ENCODE peak calls at places on chromosomes 6 and 20, in nine cellular contexts. One of them, this sample, is unnamed.

GRCh38 chr6:28810655-28811053 is 113.1 kb downstream of the TRIM27 start:
- DNase-seq in fibroblast of lung: no peak
- DNase-seq in astrocyte: no peak
- DNase-seq in mammary epithelial cell: no peak
- DNase-seq in GM23248: no peak
- DNase-seq in MM.1S: no peak
- DNase-seq in hepatocyte: no peak
- DNase-seq in HCT116: no peak
- DNase-seq in DND-41: no peak
- DNase-seq in this sample: peak

GRCh38 chr6:27472182-27472616 is 706 bp downstream of the ZNF184 start:
- DNase-seq in hepatocyte: peak
- DNase-seq in MM.1S: peak
- DNase-seq in mammary epithelial cell: peak
- DNase-seq in astrocyte: peak
- DNase-seq in fibroblast of lung: peak
- DNase-seq in GM23248: peak
- DNase-seq in HCT116: peak
- DNase-seq in DND-41: peak
- DNase-seq in this sample: peak

GRCh38 chr6:137782166-137783039 is 84.7 kb upstream of the TNFAIP3 start:
- DNase-seq in MM.1S: no peak
- DNase-seq in HCT116: no peak
- DNase-seq in fibroblast of lung: no peak
- DNase-seq in DND-41: no peak
- DNase-seq in astrocyte: no peak
- DNase-seq in mammary epithelial cell: no peak
- DNase-seq in hepatocyte: no peak
- DNase-seq in GM23248: no peak
- DNase-seq in this sample: no peak

GRCh38 chr20:23078351-23078993 is 7.7 kb downstream of the CD93 start:
- DNase-seq in hepatocyte: no peak
- DNase-seq in HCT116: no peak
- DNase-seq in GM23248: peak
- DNase-seq in DND-41: no peak
- DNase-seq in MM.1S: no peak
- DNase-seq in fibroblast of lung: peak
- DNase-seq in mammary epithelial cell: no peak
- DNase-seq in astrocyte: peak
- DNase-seq in this sample: peak

GRCh38 chr6:33782561-33782960 is 6.4 kb downstream of the LEMD2 start:
- DNase-seq in DND-41: no peak
- DNase-seq in astrocyte: no peak
- DNase-seq in mammary epithelial cell: no peak
- DNase-seq in MM.1S: no peak
- DNase-seq in hepatocyte: no peak
- DNase-seq in fibroblast of lung: no peak
- DNase-seq in GM23248: no peak
- DNase-seq in HCT116: no peak
- DNase-seq in this sample: no peak

GRCh38 chr6:55490871-55491270 is 88.1 kb downstream of the HMGCLL1 start:
- DNase-seq in DND-41: no peak
- DNase-seq in mammary epithelial cell: no peak
- DNase-seq in fibroblast of lung: no peak
- DNase-seq in GM23248: no peak
- DNase-seq in MM.1S: no peak
- DNase-seq in hepatocyte: no peak
- DNase-seq in HCT116: no peak
- DNase-seq in astrocyte: no peak
- DNase-seq in this sample: no peak

GRCh38 chr6:104537185-104537584 is 322.5 kb downstream of the HACE1 start:
- DNase-seq in MM.1S: no peak
- DNase-seq in hepatocyte: no peak
- DNase-seq in HCT116: no peak
- DNase-seq in fibroblast of lung: peak
- DNase-seq in astrocyte: peak
- DNase-seq in DND-41: no peak
- DNase-seq in mammary epithelial cell: peak
- DNase-seq in GM23248: peak
- DNase-seq in this sample: no peak

GRCh38 chr6:87918461-87918941 is 129.1 kb upstream of the SPACA1 start:
- DNase-seq in astrocyte: peak
- DNase-seq in GM23248: peak
- DNase-seq in fibroblast of lung: peak
- DNase-seq in hepatocyte: no peak
- DNase-seq in mammary epithelial cell: no peak
- DNase-seq in MM.1S: peak
- DNase-seq in HCT116: no peak
- DNase-seq in DND-41: no peak
- DNase-seq in this sample: no peak

GRCh38 chr6:155472886-155473285 is 17.2 kb upstream of the NOX3 start:
- DNase-seq in GM23248: peak
- DNase-seq in HCT116: no peak
- DNase-seq in astrocyte: peak
- DNase-seq in hepatocyte: no peak
- DNase-seq in mammary epithelial cell: no peak
- DNase-seq in fibroblast of lung: peak
- DNase-seq in MM.1S: no peak
- DNase-seq in DND-41: no peak
- DNase-seq in this sample: no peak

GRCh38 chr6:129759851-129760595 is 50.0 kb upstream of the ARHGAP18 start:
- DNase-seq in MM.1S: no peak
- DNase-seq in mammary epithelial cell: no peak
- DNase-seq in DND-41: no peak
- DNase-seq in fibroblast of lung: no peak
- DNase-seq in hepatocyte: no peak
- DNase-seq in GM23248: peak
- DNase-seq in astrocyte: no peak
- DNase-seq in HCT116: no peak
- DNase-seq in this sample: no peak

GRCh38 chr6:144675231-144675861 is 390.2 kb downstream of the UTRN start:
- DNase-seq in DND-41: peak
- DNase-seq in GM23248: no peak
- DNase-seq in fibroblast of lung: peak
- DNase-seq in MM.1S: peak
- DNase-seq in mammary epithelial cell: peak
- DNase-seq in hepatocyte: peak
- DNase-seq in astrocyte: peak
- DNase-seq in HCT116: no peak
- DNase-seq in this sample: no peak

GRCh38 chr20:48682529-48683385 is 145.0 kb downstream of the PREX1 start:
- DNase-seq in hepatocyte: peak
- DNase-seq in mammary epithelial cell: peak
- DNase-seq in MM.1S: peak
- DNase-seq in astrocyte: peak
- DNase-seq in GM23248: peak
- DNase-seq in DND-41: no peak
- DNase-seq in fibroblast of lung: peak
- DNase-seq in HCT116: no peak
- DNase-seq in this sample: peak

GRCh38 chr6:6586671-6587526 is 1.6 kb upstream of the LY86 start:
- DNase-seq in HCT116: no peak
- DNase-seq in mammary epithelial cell: no peak
- DNase-seq in hepatocyte: no peak
- DNase-seq in GM23248: no peak
- DNase-seq in MM.1S: no peak
- DNase-seq in astrocyte: no peak
- DNase-seq in fibroblast of lung: no peak
- DNase-seq in DND-41: peak
- DNase-seq in this sample: no peak

GRCh38 chr6:165686966-165687365 is 23.9 kb upstream of the PDE10A start:
- DNase-seq in DND-41: no peak
- DNase-seq in GM23248: no peak
- DNase-seq in fibroblast of lung: no peak
- DNase-seq in HCT116: no peak
- DNase-seq in mammary epithelial cell: no peak
- DNase-seq in MM.1S: no peak
- DNase-seq in hepatocyte: no peak
- DNase-seq in astrocyte: no peak
- DNase-seq in this sample: no peak

GRCh38 chr6:52929321-52930164 is 20.0 kb upstream of the GSTA3 start:
- DNase-seq in fibroblast of lung: peak
- DNase-seq in MM.1S: peak
- DNase-seq in astrocyte: peak
- DNase-seq in mammary epithelial cell: peak
- DNase-seq in GM23248: peak
- DNase-seq in HCT116: peak
- DNase-seq in hepatocyte: peak
- DNase-seq in DND-41: no peak
- DNase-seq in this sample: no peak

GRCh38 chr6:134446228-134446848 is 128.4 kb upstream of the SGK1 start:
- DNase-seq in fibroblast of lung: peak
- DNase-seq in MM.1S: no peak
- DNase-seq in GM23248: peak
- DNase-seq in HCT116: no peak
- DNase-seq in astrocyte: peak
- DNase-seq in hepatocyte: no peak
- DNase-seq in DND-41: no peak
- DNase-seq in mammary epithelial cell: no peak
- DNase-seq in this sample: no peak

GRCh38 chr20:49790077-49790798 is 22.4 kb upstream of the SLC9A8 start:
- DNase-seq in DND-41: no peak
- DNase-seq in HCT116: no peak
- DNase-seq in astrocyte: no peak
- DNase-seq in mammary epithelial cell: no peak
- DNase-seq in GM23248: peak
- DNase-seq in MM.1S: no peak
- DNase-seq in fibroblast of lung: no peak
- DNase-seq in hepatocyte: peak
- DNase-seq in this sample: no peak

GRCh38 chr20:57596998-57597939 is 23.0 kb downstream of the ZBP1 start:
- DNase-seq in HCT116: peak
- DNase-seq in astrocyte: no peak
- DNase-seq in DND-41: peak
- DNase-seq in MM.1S: peak
- DNase-seq in hepatocyte: peak
- DNase-seq in mammary epithelial cell: peak
- DNase-seq in fibroblast of lung: peak
- DNase-seq in GM23248: peak
- DNase-seq in this sample: peak

GRCh38 chr20:12729326-12729725 is 279.4 kb upstream of the SPTLC3 start:
- DNase-seq in MM.1S: no peak
- DNase-seq in astrocyte: no peak
- DNase-seq in fibroblast of lung: no peak
- DNase-seq in DND-41: no peak
- DNase-seq in HCT116: no peak
- DNase-seq in hepatocyte: no peak
- DNase-seq in GM23248: no peak
- DNase-seq in mammary epithelial cell: peak
- DNase-seq in this sample: no peak

GRCh38 chr6:104936766-104937535 is 20.0 kb upstream of the LIN28B start:
- DNase-seq in HCT116: no peak
- DNase-seq in hepatocyte: no peak
- DNase-seq in MM.1S: no peak
- DNase-seq in mammary epithelial cell: no peak
- DNase-seq in DND-41: no peak
- DNase-seq in astrocyte: no peak
- DNase-seq in GM23248: no peak
- DNase-seq in fibroblast of lung: no peak
- DNase-seq in this sample: no peak

GRCh38 chr6:100455230-100456124 is 9.2 kb downstream of the SIM1 start:
- DNase-seq in fibroblast of lung: no peak
- DNase-seq in hepatocyte: peak
- DNase-seq in astrocyte: no peak
- DNase-seq in mammary epithelial cell: no peak
- DNase-seq in HCT116: no peak
- DNase-seq in MM.1S: no peak
- DNase-seq in DND-41: no peak
- DNase-seq in GM23248: no peak
- DNase-seq in this sample: peak
- TF ChIP-seq EZH2 in fibroblast of lung: peak
- TF ChIP-seq EZH2 in hepatocyte: peak
- TF ChIP-seq EZH2 in astrocyte: peak
- TF ChIP-seq EZH2 in mammary epithelial cell: peak
- TF ChIP-seq EZH2 in HCT116: no peak
- TF ChIP-seq EZH2 in MM.1S: no peak
- TF ChIP-seq EZH2 in DND-41: no peak
- TF ChIP-seq EZH2 in GM23248: no peak
- TF ChIP-seq EZH2 in this sample: peak

GRCh38 chr6:11705069-11705468 is 73.5 kb downstream of the ADTRP start:
- DNase-seq in DND-41: no peak
- DNase-seq in hepatocyte: no peak
- DNase-seq in MM.1S: no peak
- DNase-seq in fibroblast of lung: no peak
- DNase-seq in GM23248: no peak
- DNase-seq in HCT116: no peak
- DNase-seq in astrocyte: no peak
- DNase-seq in mammary epithelial cell: no peak
- DNase-seq in this sample: no peak
- H2AFZ ChIP-seq in DND-41: no peak
- H2AFZ ChIP-seq in hepatocyte: no peak
- H2AFZ ChIP-seq in MM.1S: no peak
- H2AFZ ChIP-seq in fibroblast of lung: no peak
- H2AFZ ChIP-seq in GM23248: no peak
- H2AFZ ChIP-seq in HCT116: no peak
- H2AFZ ChIP-seq in astrocyte: no peak
- H2AFZ ChIP-seq in mammary epithelial cell: no peak
- H2AFZ ChIP-seq in this sample: no peak

GRCh38 chr20:46315311-46315710 is 7.0 kb upstream of the CDH22 start:
- DNase-seq in HCT116: no peak
- DNase-seq in DND-41: no peak
- DNase-seq in GM23248: no peak
- DNase-seq in MM.1S: no peak
- DNase-seq in fibroblast of lung: no peak
- DNase-seq in astrocyte: no peak
- DNase-seq in hepatocyte: no peak
- DNase-seq in mammary epithelial cell: no peak
- DNase-seq in this sample: no peak
- TF ChIP-seq EZH2 in HCT116: no peak
- TF ChIP-seq EZH2 in DND-41: no peak
- TF ChIP-seq EZH2 in GM23248: no peak
- TF ChIP-seq EZH2 in MM.1S: no peak
- TF ChIP-seq EZH2 in fibroblast of lung: no peak
- TF ChIP-seq EZH2 in astrocyte: no peak
- TF ChIP-seq EZH2 in hepatocyte: no peak
- TF ChIP-seq EZH2 in mammary epithelial cell: no peak
- TF ChIP-seq EZH2 in this sample: no peak

GRCh38 chr20:10739575-10739974 is 65.8 kb upstream of the JAG1 start:
- DNase-seq in hepatocyte: no peak
- DNase-seq in mammary epithelial cell: peak
- DNase-seq in astrocyte: no peak
- DNase-seq in HCT116: no peak
- DNase-seq in DND-41: no peak
- DNase-seq in fibroblast of lung: no peak
- DNase-seq in GM23248: peak
- DNase-seq in MM.1S: no peak
- DNase-seq in this sample: no peak

GRCh38 chr20:10741060-10741459 is 67.3 kb upstream of the JAG1 start:
- DNase-seq in HCT116: no peak
- DNase-seq in fibroblast of lung: no peak
- DNase-seq in astrocyte: no peak
- DNase-seq in hepatocyte: no peak
- DNase-seq in MM.1S: no peak
- DNase-seq in DND-41: no peak
- DNase-seq in mammary epithelial cell: no peak
- DNase-seq in GM23248: no peak
- DNase-seq in this sample: no peak

GRCh38 chr20:10735195-10735949 is 61.6 kb upstream of the JAG1 start:
- DNase-seq in GM23248: no peak
- DNase-seq in mammary epithelial cell: no peak
- DNase-seq in DND-41: no peak
- DNase-seq in astrocyte: no peak
- DNase-seq in hepatocyte: no peak
- DNase-seq in HCT116: no peak
- DNase-seq in fibroblast of lung: no peak
- DNase-seq in MM.1S: no peak
- DNase-seq in this sample: no peak

GRCh38 chr20:10739134-10739533 is 65.3 kb upstream of the JAG1 start:
- DNase-seq in fibroblast of lung: no peak
- DNase-seq in MM.1S: no peak
- DNase-seq in hepatocyte: no peak
- DNase-seq in GM23248: no peak
- DNase-seq in astrocyte: no peak
- DNase-seq in mammary epithelial cell: no peak
- DNase-seq in HCT116: no peak
- DNase-seq in DND-41: no peak
- DNase-seq in this sample: no peak
- H2AFZ ChIP-seq in fibroblast of lung: peak
- H2AFZ ChIP-seq in MM.1S: no peak
- H2AFZ ChIP-seq in hepatocyte: no peak
- H2AFZ ChIP-seq in GM23248: peak
- H2AFZ ChIP-seq in astrocyte: no peak
- H2AFZ ChIP-seq in mammary epithelial cell: peak
- H2AFZ ChIP-seq in HCT116: no peak
- H2AFZ ChIP-seq in DND-41: no peak
- H2AFZ ChIP-seq in this sample: no peak